ENCODE peak calls at places on chromosomes 16 and 17, in five cellular contexts. Q is dorsolateral prefrontal cortex; P is stimulated activated CD4-positive, alpha-beta T cell treated with anti-CD3 and anti-CD28 coated beads, Interleukin-2, amount 100 ng/mL, for 48 hours; I is Ammon's horn; L is sigmoid colon. S is an unnamed sample.

GRCh38 chr16:67872631-67873434 is at the start of gene EDC4:
- DNase-seq in Q (peak), P (peak), I (peak), L (peak), S (peak)

GRCh38 chr16:11359370-11359769 is 14.1 kb downstream of the RMI2 start:
- DNase-seq in P (no peak), Q (no peak), L (no peak), I (no peak), S (no peak)

GRCh38 chr17:66406701-66407644 is 104.6 kb downstream of the PRKCA start:
- DNase-seq in Q (no peak), I (no peak), L (no peak), P (no peak), S (no peak)

GRCh38 chr16:2519711-2520080 is 475 bp upstream of the AMDHD2 start:
- DNase-seq in P (no peak), Q (no peak), I (no peak), L (peak), S (no peak)

GRCh38 chr17:12643812-12644211 is 21.9 kb upstream of the MYOCD start:
- DNase-seq in Q (no peak), I (no peak), P (no peak), L (no peak), S (no peak)

GRCh38 chr17:3666516-3666915 is 1.9 kb downstream of the TAX1BP3 start:
- DNase-seq in L (no peak), I (no peak), Q (no peak), P (no peak), S (no peak)

GRCh38 chr16:84087461-84088151 is 29.1 kb downstream of the MBTPS1 start:
- DNase-seq in I (no peak), L (no peak), Q (no peak), P (no peak), S (no peak)

GRCh38 chr17:48307814-48308411 is 122.1 kb downstream of the SKAP1 start:
- DNase-seq in P (peak), Q (peak), I (peak), L (peak), S (no peak)

GRCh38 chr17:296906-297690 is 55.5 kb downstream of the RPH3AL start:
- DNase-seq in Q (no peak), I (no peak), P (no peak), L (peak), S (no peak)

GRCh38 chr16:84911490-84912216 is 91.9 kb downstream of the CRISPLD2 start:
- DNase-seq in P (no peak), I (no peak), Q (no peak), L (no peak), S (no peak)

GRCh38 chr16:2779978-2780898 is 3.2 kb upstream of the ELOB start:
- DNase-seq in P (no peak), I (no peak), L (peak), Q (no peak), S (no peak)

GRCh38 chr17:37648555-37648954 is 5.3 kb upstream of the DDX52 start:
- DNase-seq in I (no peak), P (no peak), Q (no peak), L (no peak), S (no peak)

GRCh38 chr17:56593073-56593740 is at the start of gene NOG:
- DNase-seq in P (peak), L (no peak), I (no peak), Q (peak), S (no peak)

GRCh38 chr17:17855334-17855725 is 18.5 kb upstream of the SREBF1 start:
- DNase-seq in P (no peak), L (no peak), Q (no peak), I (no peak), S (no peak)

GRCh38 chr17:17387017-17387416 is 83.8 kb downstream of the NT5M start:
- DNase-seq in L (no peak), P (no peak), Q (no peak), I (no peak), S (no peak)

GRCh38 chr17:81050645-81051625 is 16.0 kb downstream of the BAIAP2 start:
- DNase-seq in Q (no peak), I (no peak), P (no peak), L (no peak), S (no peak)

GRCh38 chr16:76879420-76879819 is 311.6 kb upstream of the MON1B start:
- DNase-seq in L (no peak), I (no peak), Q (no peak), P (no peak), S (no peak)

GRCh38 chr16:1351215-1351581 is 480 bp downstream of the TSR3 start:
- DNase-seq in L (no peak), P (no peak), Q (no peak), I (no peak), S (no peak)

GRCh38 chr17:63950940-63951907 is 19.1 kb upstream of the CD79B start:
- DNase-seq in Q (no peak), L (no peak), I (no peak), P (no peak), S (no peak)

GRCh38 chr17:80116276-80116922 is 15.0 kb downstream of the GAA start:
- DNase-seq in I (no peak), Q (no peak), P (no peak), L (no peak), S (no peak)

GRCh38 chr16:726438-727290 is at the start of the genes CCDC78 and HAGHL:
- DNase-seq in I (peak), L (peak), P (peak), Q (no peak), S (no peak)

GRCh38 chr17:66730497-66730923 is 104.4 kb upstream of the CACNG5 start:
- DNase-seq in L (no peak), P (no peak), I (no peak), Q (no peak), S (no peak)

GRCh38 chr17:27538156-27538955 is 82.1 kb downstream of the KSR1 start:
- DNase-seq in Q (no peak), L (no peak), P (no peak), I (peak), S (no peak)

GRCh38 chr16:89300311-89300975 is 82.9 kb downstream of the ZNF778 start:
- DNase-seq in L (peak), P (no peak), I (no peak), Q (no peak), S (no peak)

GRCh38 chr16:57013268-57013667 is 23.9 kb downstream of the NLRC5 start:
- DNase-seq in I (no peak), Q (no peak), P (no peak), L (no peak), S (no peak)

GRCh38 chr17:82791532-82791931 is 39.7 kb downstream of the TBCD start:
- DNase-seq in Q (no peak), P (no peak), I (peak), L (no peak), S (no peak)

GRCh38 chr16:17461951-17462729 is 8.6 kb downstream of the XYLT1 start:
- DNase-seq in I (no peak), Q (no peak), L (no peak), P (no peak), S (no peak)

GRCh38 chr17:57943140-57943539 is 12.1 kb downstream of the CUEDC1 start:
- DNase-seq in P (no peak), L (no peak), Q (no peak), I (no peak), S (no peak)

GRCh38 chr16:82045471-82046178 is 10.6 kb downstream of the HSD17B2 start:
- DNase-seq in Q (no peak), I (no peak), P (no peak), L (no peak), S (no peak)

GRCh38 chr16:58464047-58464915 is 35.7 kb upstream of the NDRG4 start:
- DNase-seq in I (peak), L (no peak), Q (peak), P (no peak), S (no peak)

GRCh38 chr16:25108054-25108453 is 3.5 kb upstream of the LCMT1 start:
- DNase-seq in Q (no peak), P (no peak), L (no peak), I (no peak), S (no peak)

GRCh38 chr17:68035131-68035522 is 408 bp upstream of the KPNA2 start:
- DNase-seq in P (peak), L (peak), I (no peak), Q (peak), S (peak)

S was measured in GOT3.